ENCODE peak calls at places on chromosome 2, in ten cellular contexts. A, G, R, K, Z, X, L, J, B and M are unnamed samples.

GRCh38 chr2:109242654-109243331 is 113.8 kb downstream of the SH3RF3 start:
- DNase-seq in J (no peak), L (no peak), K (peak; percentile 81), Z (no peak), A (no peak), G (peak; percentile 65), R (no peak), X (no peak), B (peak; percentile 57), M (no peak)

GRCh38 chr2:150309681-150310080 is 177.8 kb downstream of the RND3 start:
- DNase-seq in K (no peak), J (no peak), R (no peak), G (no peak), L (no peak), B (no peak), A (peak; percentile 83), Z (no peak), X (no peak), M (no peak)

GRCh38 chr2:88099798-88100488 is 27.9 kb downstream of the FABP1 start:
- DNase-seq in G (no peak), J (no peak), K (no peak), R (peak; percentile 26), A (peak; percentile 59), X (no peak), L (peak; percentile 9), B (no peak), Z (no peak), M (no peak)

GRCh38 chr2:43288417-43289305 is 62.3 kb upstream of the ZFP36L2 start:
- DNase-seq in R (no peak), J (no peak), B (no peak), L (no peak), A (no peak), X (no peak), G (no peak), K (no peak), Z (no peak), M (no peak)

GRCh38 chr2:224106794-224107193 is 67.7 kb upstream of the SERPINE2 start:
- DNase-seq in A (no peak), L (no peak), B (no peak), Z (no peak), R (no peak), K (no peak), G (no peak), X (no peak), J (no peak), M (no peak)

GRCh38 chr2:175205523-175205922 is 24.0 kb upstream of the ATP5MC3 start:
- DNase-seq in R (no peak), A (no peak), X (no peak), B (no peak), J (no peak), Z (no peak), K (peak; percentile 16), L (no peak), G (no peak), M (no peak)

GRCh38 chr2:134917219-134917957 is 1.2 kb upstream of the CCNT2 start:
- DNase-seq in Z (peak; percentile 36), G (no peak), A (no peak), R (peak; percentile 3), J (no peak), X (no peak), L (no peak), K (no peak), B (peak; percentile 21), M (no peak)

GRCh38 chr2:230416061-230416721 is at the start of gene SP100:
- DNase-seq in L (no peak), J (peak; percentile 42), X (peak; percentile 64), Z (peak; percentile 77), B (peak; percentile 74), A (peak; percentile 63), K (peak; percentile 85), G (peak; percentile 83), R (no peak), M (no peak)

GRCh38 chr2:221176666-221177065 is 395.4 kb downstream of the EPHA4 start:
- DNase-seq in B (no peak), G (no peak), K (no peak), R (no peak), L (no peak), A (no peak), Z (no peak), J (no peak), X (no peak), M (no peak)

GRCh38 chr2:66851449-66851872 is 416.5 kb downstream of the MEIS1 start:
- DNase-seq in G (peak; percentile 58), L (no peak), X (no peak), R (no peak), B (no peak), K (no peak), A (no peak), J (no peak), Z (no peak), M (no peak)

GRCh38 chr2:43391877-43392214 is 165.4 kb upstream of the ZFP36L2 start:
- DNase-seq in L (no peak), K (peak; percentile 79), B (no peak), R (no peak), X (no peak), A (no peak), Z (no peak), G (no peak), J (no peak), M (no peak)

GRCh38 chr2:238158018-238158806 is 558 bp upstream of the ERFE start:
- DNase-seq in X (no peak), R (no peak), G (no peak), K (no peak), L (no peak), B (peak; percentile 6), Z (no peak), J (no peak), A (peak; percentile 19), M (peak; percentile 58)

GRCh38 chr2:85468704-85469349 is 50.3 kb downstream of the SH2D6 start:
- DNase-seq in R (peak; percentile 49), B (no peak), G (no peak), K (peak; percentile 60), L (no peak), X (no peak), A (peak; percentile 86), J (no peak), Z (no peak), M (no peak)

GRCh38 chr2:229610359-229610758 is 104.0 kb downstream of the DNER start:
- DNase-seq in Z (no peak), G (peak; percentile 56), X (no peak), R (no peak), L (no peak), K (no peak), B (no peak), J (no peak), A (no peak), M (no peak)

GRCh38 chr2:118372876-118373597 is 284.8 kb downstream of the INSIG2 start:
- DNase-seq in G (no peak), X (no peak), B (no peak), R (no peak), A (no peak), J (no peak), Z (no peak), L (no peak), K (no peak), M (no peak)

GRCh38 chr2:237154050-237154638 is 68.5 kb downstream of the COPS8 start:
- DNase-seq in K (peak; percentile 59), J (peak; percentile 35), R (peak; percentile 39), L (peak; percentile 42), X (peak; percentile 39), Z (no peak), A (no peak), G (peak; percentile 84), B (no peak), M (peak; percentile 20)

GRCh38 chr2:172937884-172938712 is 137.5 kb upstream of the MAP3K20 start:
- DNase-seq in X (no peak), J (no peak), R (no peak), Z (no peak), G (no peak), B (no peak), A (no peak), L (no peak), K (no peak), M (no peak)

GRCh38 chr2:71720596-71721361 is 267.4 kb downstream of the DYSF start:
- DNase-seq in A (no peak), X (no peak), L (no peak), G (no peak), J (no peak), K (no peak), R (no peak), B (no peak), Z (no peak), M (no peak)

GRCh38 chr2:200993097-200993496 is 29.6 kb upstream of the ORC2 start:
- DNase-seq in Z (no peak), A (no peak), R (no peak), B (no peak), J (no peak), X (no peak), G (no peak), K (no peak), L (no peak), M (no peak)

GRCh38 chr2:21627938-21628337 is 504.2 kb downstream of the TDRD15 start:
- DNase-seq in Z (no peak), B (no peak), R (no peak), K (no peak), G (no peak), X (no peak), J (no peak), A (no peak), L (no peak), M (no peak)

GRCh38 chr2:18777250-18777812 is 188.0 kb upstream of the NT5C1B start:
- DNase-seq in Z (peak; percentile 59), L (no peak), G (no peak), K (no peak), J (no peak), B (no peak), R (no peak), X (no peak), A (no peak), M (peak; percentile 22)

GRCh38 chr2:187429989-187430388 is 18.1 kb downstream of the CALCRL start:
- DNase-seq in K (peak; percentile 95), J (no peak), B (no peak), A (no peak), G (no peak), R (no peak), L (no peak), Z (no peak), X (no peak), M (no peak)

GRCh38 chr2:68807821-68808266 is 63.4 kb downstream of the BMP10 start:
- DNase-seq in G (peak; percentile 19), R (no peak), A (no peak), J (no peak), B (no peak), Z (no peak), L (no peak), X (no peak), K (peak; percentile 43), M (no peak)

GRCh38 chr2:217079165-217079564 is 219.3 kb upstream of the TNP1 start:
- DNase-seq in A (no peak), K (no peak), J (no peak), G (no peak), X (no peak), L (no peak), R (no peak), B (no peak), Z (no peak), M (no peak)

GRCh38 chr2:195656131-195656858 is 731 bp upstream of the SLC39A10 start:
- DNase-seq in G (no peak), B (no peak), A (no peak), K (no peak), J (no peak), Z (no peak), X (no peak), R (no peak), L (no peak), M (no peak)

GRCh38 chr2:98434492-98434891 is 10.2 kb upstream of the INPP4A start:
- DNase-seq in Z (no peak), J (no peak), G (no peak), B (no peak), X (no peak), L (no peak), K (no peak), A (no peak), R (no peak), M (no peak)

GRCh38 chr2:225355788-225356187 is 43.7 kb upstream of the NYAP2 start:
- DNase-seq in A (no peak), G (no peak), X (no peak), K (no peak), B (no peak), J (no peak), L (no peak), R (no peak), Z (no peak), M (peak; percentile 84)

GRCh38 chr2:178088774-178089173 is 16.2 kb upstream of the PDE11A start:
- DNase-seq in A (no peak), L (no peak), B (no peak), G (no peak), R (no peak), K (no peak), X (no peak), J (no peak), Z (peak; percentile 89), M (no peak)